ENCODE peak calls at places on chromosomes 5 and 9, in four cellular contexts. D, Q, V and G are unnamed samples.
A peak's percentile ranks its signal among the peaks of the same experiment; 100 is the strongest.

GRCh38 chr9:134328341-134328840 is 2.1 kb downstream of the RXRA start:
- DNase-seq in D (no peak), Q (no peak), V (no peak), G (no peak)

GRCh38 chr5:68398146-68398812 is 182.7 kb downstream of the PIK3R1 start:
- DNase-seq in D (no peak), Q (no peak), V (no peak), G (no peak)

GRCh38 chr5:52063186-52063585 is 679.9 kb downstream of the ISL1 start:
- DNase-seq in D (no peak), Q (no peak), V (no peak), G (no peak)

GRCh38 chr5:116507941-116508655 is 66.5 kb downstream of the SEMA6A start:
- DNase-seq in D (no peak), Q (no peak), V (no peak), G (no peak)

GRCh38 chr9:27365977-27366376 is 69.0 kb upstream of the EQTN start:
- DNase-seq in D (no peak), Q (no peak), V (no peak), G (no peak)

GRCh38 chr5:59798862-59799667 is 94.5 kb downstream of the PDE4D start:
- DNase-seq in D (no peak), Q (no peak), V (no peak), G (peak; percentile 69)

GRCh38 chr5:107169871-107170270 is 500.9 kb downstream of the EFNA5 start:
- DNase-seq in D (no peak), Q (no peak), V (no peak), G (no peak)

GRCh38 chr5:179805529-179806249 is 977 bp downstream of the MGAT4B start:
- DNase-seq in D (no peak), Q (no peak), V (no peak), G (peak; percentile 58)

GRCh38 chr5:61333351-61334223 is 1.5 kb downstream of the ZSWIM6 start:
- DNase-seq in D (no peak), Q (no peak), V (peak; percentile 44), G (no peak)

GRCh38 chr9:127122176-127123151 is at the start of gene ANGPTL2:
- DNase-seq in D (no peak), Q (peak; percentile 86), V (peak; percentile 56), G (peak; percentile 91)

GRCh38 chr5:58648846-58649245 is 66.0 kb downstream of the RAB3C start:
- DNase-seq in D (no peak), Q (no peak), V (no peak), G (no peak)

GRCh38 chr5:120405923-120406322 is 58.2 kb upstream of the PRR16 start:
- DNase-seq in D (no peak), Q (no peak), V (no peak), G (no peak)

GRCh38 chr5:6475626-6476312 is 27.1 kb downstream of the UBE2QL1 start:
- DNase-seq in D (no peak), Q (no peak), V (no peak), G (no peak)

GRCh38 chr5:116359575-116359974 is 215.0 kb downstream of the SEMA6A start:
- DNase-seq in D (no peak), Q (no peak), V (no peak), G (peak; percentile 39)

GRCh38 chr5:14830210-14831005 is 41.2 kb downstream of the ANKH start:
- DNase-seq in D (no peak), Q (no peak), V (no peak), G (peak; percentile 91)

GRCh38 chr5:137137013-137137632 is 362.0 kb downstream of the SPOCK1 start:
- DNase-seq in D (no peak), Q (no peak), V (no peak), G (no peak)

GRCh38 chr9:127968717-127969383 is 11.9 kb downstream of the EEIG1 start:
- DNase-seq in D (no peak), Q (no peak), V (no peak), G (no peak)

GRCh38 chr5:168850683-168851082 is 271.5 kb upstream of the PANK3 start:
- DNase-seq in D (no peak), Q (no peak), V (no peak), G (no peak)

GRCh38 chr5:38330207-38330606 is 71.8 kb downstream of the EGFLAM start:
- DNase-seq in D (no peak), Q (no peak), V (no peak), G (no peak)

GRCh38 chr9:93899609-93900435 is 55.3 kb downstream of the BARX1 start:
- DNase-seq in D (no peak), Q (no peak), V (peak; percentile 6), G (no peak)

GRCh38 chr5:140549237-140550144 is 2.0 kb downstream of the EIF4EBP3 start:
- DNase-seq in D (no peak), Q (no peak), V (no peak), G (peak; percentile 54)

GRCh38 chr9:136092353-136092650 is 2.8 kb downstream of the NACC2 start:
- DNase-seq in D (peak; percentile 2), Q (no peak), V (no peak), G (no peak)

GRCh38 chr9:126700296-126700695 is 86.6 kb downstream of the LMX1B start:
- DNase-seq in D (no peak), Q (no peak), V (no peak), G (no peak)

GRCh38 chr5:94274684-94275083 is 343.7 kb downstream of the KIAA0825 start:
- DNase-seq in D (no peak), Q (no peak), V (no peak), G (no peak)

GRCh38 chr5:159403906-159404641 is 73.8 kb upstream of the IL12B start:
- DNase-seq in D (no peak), Q (no peak), V (no peak), G (no peak)

GRCh38 chr9:32264171-32264862 is 120.1 kb upstream of the ACO1 start:
- DNase-seq in D (no peak), Q (no peak), V (no peak), G (no peak)

GRCh38 chr5:168046163-168046562 is 245.3 kb upstream of the WWC1 start:
- DNase-seq in D (no peak), Q (no peak), V (no peak), G (no peak)